ENCODE peak calls at places on chromosome 19, in eight cellular contexts. One of them, this sample, is unnamed. For H3K4me1 and H3K27me3, the result is how much of the 10 kb centered on the place peaks cover.

GRCh38 chr19:35500611-35501010 is 10.3 kb upstream of the KRTDAP start:
- DNase-seq in IMR-90: no peak
- DNase-seq in iPS DF 6.9: no peak
- DNase-seq in cardiac muscle cell: no peak
- DNase-seq in CD8-positive, alpha-beta T cell: no peak
- DNase-seq in esophagus squamous epithelium: no peak
- DNase-seq in transverse colon: no peak
- DNase-seq in psoas muscle: no peak
- DNase-seq in this sample: no peak

GRCh38 chr19:51327066-51327985 is 14.6 kb downstream of the VSIG10L start:
- DNase-seq in transverse colon: peak
- DNase-seq in cardiac muscle cell: peak
- DNase-seq in psoas muscle: no peak
- DNase-seq in CD8-positive, alpha-beta T cell: peak
- DNase-seq in IMR-90: peak
- DNase-seq in esophagus squamous epithelium: no peak
- DNase-seq in iPS DF 6.9: no peak
- DNase-seq in this sample: no peak

GRCh38 chr19:20079487-20079886 is 1.7 kb downstream of the ZNF90 start:
- DNase-seq in esophagus squamous epithelium: no peak
- DNase-seq in IMR-90: no peak
- DNase-seq in CD8-positive, alpha-beta T cell: no peak
- DNase-seq in transverse colon: peak
- DNase-seq in cardiac muscle cell: no peak
- DNase-seq in psoas muscle: no peak
- DNase-seq in iPS DF 6.9: no peak
- DNase-seq in this sample: no peak

GRCh38 chr19:34082289-34083077 is 89.8 kb upstream of the LSM14A start:
- DNase-seq in IMR-90: no peak
- DNase-seq in transverse colon: no peak
- DNase-seq in esophagus squamous epithelium: no peak
- DNase-seq in psoas muscle: no peak
- DNase-seq in CD8-positive, alpha-beta T cell: no peak
- DNase-seq in iPS DF 6.9: no peak
- DNase-seq in cardiac muscle cell: peak
- DNase-seq in this sample: no peak

GRCh38 chr19:16470911-16471811 is 609 bp downstream of the EPS15L1 start:
- DNase-seq in IMR-90: peak
- DNase-seq in esophagus squamous epithelium: no peak
- DNase-seq in cardiac muscle cell: no peak
- DNase-seq in CD8-positive, alpha-beta T cell: peak
- DNase-seq in iPS DF 6.9: no peak
- DNase-seq in transverse colon: peak
- DNase-seq in psoas muscle: peak
- DNase-seq in this sample: no peak

GRCh38 chr19:7112675-7113074 is 43.2 kb downstream of the ZNF557 start:
- DNase-seq in IMR-90: no peak
- DNase-seq in psoas muscle: no peak
- DNase-seq in transverse colon: no peak
- DNase-seq in esophagus squamous epithelium: no peak
- DNase-seq in CD8-positive, alpha-beta T cell: no peak
- DNase-seq in cardiac muscle cell: no peak
- DNase-seq in iPS DF 6.9: no peak
- DNase-seq in this sample: no peak

GRCh38 chr19:8206147-8207087 is 2.8 kb upstream of the CERS4 start:
- DNase-seq in iPS DF 6.9: no peak
- DNase-seq in CD8-positive, alpha-beta T cell: no peak
- DNase-seq in psoas muscle: no peak
- DNase-seq in esophagus squamous epithelium: no peak
- DNase-seq in transverse colon: no peak
- DNase-seq in IMR-90: no peak
- DNase-seq in cardiac muscle cell: no peak
- DNase-seq in this sample: no peak

GRCh38 chr19:55485439-55486011 is 537 bp downstream of the NAT14 start:
- DNase-seq in CD8-positive, alpha-beta T cell: no peak
- DNase-seq in transverse colon: no peak
- DNase-seq in esophagus squamous epithelium: no peak
- DNase-seq in psoas muscle: peak
- DNase-seq in cardiac muscle cell: no peak
- DNase-seq in iPS DF 6.9: no peak
- DNase-seq in IMR-90: no peak
- DNase-seq in this sample: no peak

GRCh38 chr19:48698046-48698445 is 2.3 kb downstream of the FUT2 start:
- DNase-seq in IMR-90: peak
- DNase-seq in psoas muscle: no peak
- DNase-seq in cardiac muscle cell: no peak
- DNase-seq in esophagus squamous epithelium: no peak
- DNase-seq in iPS DF 6.9: no peak
- DNase-seq in CD8-positive, alpha-beta T cell: no peak
- DNase-seq in transverse colon: peak
- DNase-seq in this sample: no peak

GRCh38 chr19:16315825-16316505 is 8.7 kb upstream of the KLF2 start:
- DNase-seq in IMR-90: peak
- DNase-seq in esophagus squamous epithelium: no peak
- DNase-seq in cardiac muscle cell: peak
- DNase-seq in psoas muscle: no peak
- DNase-seq in iPS DF 6.9: no peak
- DNase-seq in transverse colon: peak
- DNase-seq in CD8-positive, alpha-beta T cell: no peak
- DNase-seq in this sample: peak

GRCh38 chr19:11088508-11089253 is 582 bp upstream of the LDLR start:
- DNase-seq in cardiac muscle cell: peak
- DNase-seq in IMR-90: no peak
- DNase-seq in esophagus squamous epithelium: no peak
- DNase-seq in CD8-positive, alpha-beta T cell: no peak
- DNase-seq in psoas muscle: no peak
- DNase-seq in transverse colon: no peak
- DNase-seq in iPS DF 6.9: no peak
- DNase-seq in this sample: peak

GRCh38 chr19:46903458-46903857 is 42.7 kb downstream of the ARHGAP35 start:
- DNase-seq in transverse colon: no peak
- DNase-seq in esophagus squamous epithelium: no peak
- DNase-seq in iPS DF 6.9: no peak
- DNase-seq in CD8-positive, alpha-beta T cell: no peak
- DNase-seq in IMR-90: no peak
- DNase-seq in cardiac muscle cell: no peak
- DNase-seq in psoas muscle: no peak
- DNase-seq in this sample: no peak

GRCh38 chr19:335486-336066 is 9.0 kb downstream of the MIER2 start:
- DNase-seq in IMR-90: no peak
- DNase-seq in iPS DF 6.9: no peak
- DNase-seq in psoas muscle: no peak
- DNase-seq in transverse colon: no peak
- DNase-seq in CD8-positive, alpha-beta T cell: no peak
- DNase-seq in cardiac muscle cell: no peak
- DNase-seq in esophagus squamous epithelium: no peak
- DNase-seq in this sample: no peak

GRCh38 chr19:5250127-5250659 is 90.4 kb downstream of the PTPRS start:
- DNase-seq in cardiac muscle cell: no peak
- DNase-seq in iPS DF 6.9: no peak
- DNase-seq in CD8-positive, alpha-beta T cell: no peak
- DNase-seq in transverse colon: peak
- DNase-seq in esophagus squamous epithelium: no peak
- DNase-seq in psoas muscle: peak
- DNase-seq in IMR-90: no peak
- DNase-seq in this sample: no peak

GRCh38 chr19:2184422-2185012 is 20.8 kb downstream of the DOT1L start:
- DNase-seq in transverse colon: no peak
- DNase-seq in IMR-90: no peak
- DNase-seq in esophagus squamous epithelium: no peak
- DNase-seq in cardiac muscle cell: no peak
- DNase-seq in CD8-positive, alpha-beta T cell: no peak
- DNase-seq in iPS DF 6.9: no peak
- DNase-seq in psoas muscle: no peak
- DNase-seq in this sample: no peak

GRCh38 chr19:2179095-2179494 is 15.4 kb downstream of the DOT1L start:
- DNase-seq in transverse colon: no peak
- DNase-seq in psoas muscle: no peak
- DNase-seq in iPS DF 6.9: no peak
- DNase-seq in CD8-positive, alpha-beta T cell: no peak
- DNase-seq in IMR-90: no peak
- DNase-seq in cardiac muscle cell: no peak
- DNase-seq in esophagus squamous epithelium: no peak
- DNase-seq in this sample: no peak

GRCh38 chr19:2180114-2180513 is 16.4 kb downstream of the DOT1L start:
- DNase-seq in IMR-90: no peak
- DNase-seq in CD8-positive, alpha-beta T cell: no peak
- DNase-seq in cardiac muscle cell: no peak
- DNase-seq in esophagus squamous epithelium: no peak
- DNase-seq in iPS DF 6.9: no peak
- DNase-seq in psoas muscle: no peak
- DNase-seq in transverse colon: no peak
- DNase-seq in this sample: no peak

GRCh38 chr19:2181618-2181997 is 17.9 kb downstream of the DOT1L start:
- DNase-seq in IMR-90: no peak
- DNase-seq in cardiac muscle cell: no peak
- DNase-seq in transverse colon: no peak
- DNase-seq in iPS DF 6.9: no peak
- DNase-seq in esophagus squamous epithelium: no peak
- DNase-seq in psoas muscle: no peak
- DNase-seq in CD8-positive, alpha-beta T cell: no peak
- DNase-seq in this sample: no peak

GRCh38 chr19:2180881-2181617 is 17.3 kb downstream of the DOT1L start:
- DNase-seq in IMR-90: no peak
- DNase-seq in transverse colon: no peak
- DNase-seq in cardiac muscle cell: no peak
- DNase-seq in CD8-positive, alpha-beta T cell: no peak
- DNase-seq in iPS DF 6.9: no peak
- DNase-seq in esophagus squamous epithelium: no peak
- DNase-seq in psoas muscle: no peak
- DNase-seq in this sample: no peak
- H3K4me1 ChIP-seq in IMR-90: under half
- H3K4me1 ChIP-seq in transverse colon: under half
- H3K4me1 ChIP-seq in cardiac muscle cell: under half
- H3K4me1 ChIP-seq in CD8-positive, alpha-beta T cell: under half
- H3K4me1 ChIP-seq in iPS DF 6.9: under half
- H3K4me1 ChIP-seq in esophagus squamous epithelium: half or more
- H3K4me1 ChIP-seq in psoas muscle: half or more
- H3K4me1 ChIP-seq in this sample: under half

GRCh38 chr19:14383898-14384669 is 2.8 kb downstream of the ADGRE5 start:
- DNase-seq in transverse colon: peak
- DNase-seq in iPS DF 6.9: no peak
- DNase-seq in esophagus squamous epithelium: no peak
- DNase-seq in CD8-positive, alpha-beta T cell: peak
- DNase-seq in IMR-90: peak
- DNase-seq in cardiac muscle cell: no peak
- DNase-seq in psoas muscle: peak
- DNase-seq in this sample: no peak
- H3K27ac ChIP-seq in transverse colon: peak
- H3K27ac ChIP-seq in iPS DF 6.9: no peak
- H3K27ac ChIP-seq in esophagus squamous epithelium: peak
- H3K27ac ChIP-seq in CD8-positive, alpha-beta T cell: peak
- H3K27ac ChIP-seq in IMR-90: peak
- H3K27ac ChIP-seq in cardiac muscle cell: no peak
- H3K27ac ChIP-seq in psoas muscle: peak
- H3K27ac ChIP-seq in this sample: peak

DNA sequence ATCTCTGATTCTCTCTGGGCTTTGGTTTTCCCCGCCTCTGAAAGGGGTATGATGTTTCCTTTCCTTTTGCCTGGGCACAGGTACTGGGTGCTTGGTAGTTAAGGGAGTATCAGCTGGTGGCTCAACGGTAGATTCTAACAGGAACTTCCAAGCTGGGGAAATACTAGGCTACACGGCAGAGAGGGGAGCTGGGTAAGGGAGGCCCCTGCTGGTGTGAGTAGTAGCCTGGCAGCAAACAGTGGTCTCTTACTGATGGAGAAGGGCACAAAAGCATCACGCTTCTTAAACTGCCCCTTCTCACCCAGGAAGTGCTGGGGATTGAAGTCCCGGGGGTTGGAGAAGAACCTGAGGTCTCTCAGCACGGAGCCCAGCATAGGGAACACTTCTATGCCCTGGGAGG is 26.9 kb upstream of the CYP2A7 start:
- DNase-seq in IMR-90: no peak
- DNase-seq in transverse colon: no peak
- DNase-seq in CD8-positive, alpha-beta T cell: no peak
- DNase-seq in cardiac muscle cell: peak
- DNase-seq in esophagus squamous epithelium: no peak
- DNase-seq in iPS DF 6.9: no peak
- DNase-seq in psoas muscle: no peak
- DNase-seq in this sample: no peak
- H3K27me3 ChIP-seq in IMR-90: under half
- H3K27me3 ChIP-seq in transverse colon: under half
- H3K27me3 ChIP-seq in CD8-positive, alpha-beta T cell: under half
- H3K27me3 ChIP-seq in cardiac muscle cell: under half
- H3K27me3 ChIP-seq in esophagus squamous epithelium: half or more
- H3K27me3 ChIP-seq in iPS DF 6.9: under half
- H3K27me3 ChIP-seq in psoas muscle: under half
- H3K27me3 ChIP-seq in this sample: under half

GRCh38 chr19:39494661-39495060 is 4.1 kb upstream of the DLL3 start:
- DNase-seq in IMR-90: no peak
- DNase-seq in esophagus squamous epithelium: no peak
- DNase-seq in cardiac muscle cell: no peak
- DNase-seq in psoas muscle: no peak
- DNase-seq in CD8-positive, alpha-beta T cell: no peak
- DNase-seq in transverse colon: no peak
- DNase-seq in iPS DF 6.9: no peak
- DNase-seq in this sample: no peak

GRCh38 chr19:39499082-39499642 is 415 bp downstream of the DLL3 start:
- DNase-seq in transverse colon: no peak
- DNase-seq in CD8-positive, alpha-beta T cell: no peak
- DNase-seq in cardiac muscle cell: peak
- DNase-seq in esophagus squamous epithelium: no peak
- DNase-seq in IMR-90: no peak
- DNase-seq in psoas muscle: no peak
- DNase-seq in iPS DF 6.9: no peak
- DNase-seq in this sample: no peak

GRCh38 chr19:39497850-39498261 is 891 bp upstream of the DLL3 start:
- DNase-seq in psoas muscle: no peak
- DNase-seq in esophagus squamous epithelium: no peak
- DNase-seq in CD8-positive, alpha-beta T cell: peak
- DNase-seq in cardiac muscle cell: peak
- DNase-seq in transverse colon: peak
- DNase-seq in iPS DF 6.9: no peak
- DNase-seq in IMR-90: peak
- DNase-seq in this sample: no peak

GRCh38 chr19:39498262-39499081 is at the start of gene DLL3:
- DNase-seq in transverse colon: no peak
- DNase-seq in psoas muscle: no peak
- DNase-seq in iPS DF 6.9: no peak
- DNase-seq in cardiac muscle cell: peak
- DNase-seq in CD8-positive, alpha-beta T cell: peak
- DNase-seq in esophagus squamous epithelium: no peak
- DNase-seq in IMR-90: peak
- DNase-seq in this sample: no peak

DNA sequence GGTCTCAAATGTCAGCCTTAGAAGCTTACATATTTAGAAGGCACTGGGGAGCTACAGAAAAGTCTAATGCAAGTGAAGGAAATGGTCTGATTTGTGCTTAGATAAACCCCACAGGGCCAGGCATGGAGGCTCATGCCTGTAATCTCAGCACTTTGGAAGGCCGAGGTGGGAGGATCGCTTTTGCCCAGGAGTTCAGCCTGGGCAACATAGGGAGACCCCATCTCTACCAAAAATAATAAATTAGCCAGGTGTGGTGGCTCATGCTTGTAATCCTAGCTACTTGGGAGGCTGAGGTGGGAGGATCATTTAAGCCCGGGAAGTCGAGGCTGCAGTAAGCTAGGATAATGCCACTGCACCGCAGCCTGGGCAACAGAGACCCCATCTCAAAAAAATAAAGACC is 2.7 kb upstream of the DLL3 start:
- DNase-seq in psoas muscle: no peak
- DNase-seq in esophagus squamous epithelium: no peak
- DNase-seq in IMR-90: no peak
- DNase-seq in CD8-positive, alpha-beta T cell: no peak
- DNase-seq in cardiac muscle cell: no peak
- DNase-seq in transverse colon: no peak
- DNase-seq in iPS DF 6.9: no peak
- DNase-seq in this sample: no peak
- H3K4me1 ChIP-seq in psoas muscle: under half
- H3K4me1 ChIP-seq in esophagus squamous epithelium: under half
- H3K4me1 ChIP-seq in IMR-90: under half
- H3K4me1 ChIP-seq in CD8-positive, alpha-beta T cell: under half
- H3K4me1 ChIP-seq in cardiac muscle cell: under half
- H3K4me1 ChIP-seq in transverse colon: under half
- H3K4me1 ChIP-seq in iPS DF 6.9: under half
- H3K4me1 ChIP-seq in this sample: under half